ENCODE peak calls at places on chromosomes 6 and 20, in four cellular contexts. L is GM12865, V is foreskin fibroblast, P is RWPE1. E is an unnamed sample.

GRCh38 chr6:122839477-122839876 is 50.4 kb downstream of the SMPDL3A start:
- DNase-seq in L (peak), V (peak), P (peak), E (peak)

GRCh38 chr6:28225056-28225834 is at the start of gene ZSCAN9:
- DNase-seq in V (peak), P (peak), L (peak), E (peak)

GRCh38 chr6:129340983-129341382 is 369.0 kb downstream of the ARHGAP18 start:
- DNase-seq in L (no peak), V (peak), P (no peak), E (no peak)

GRCh38 chr20:32179515-32179914 is 28.0 kb downstream of the PLAGL2 start:
- DNase-seq in V (no peak), P (no peak), L (no peak), E (no peak)

GRCh38 chr6:3913077-3913957 is 64.1 kb downstream of the FAM50B start:
- DNase-seq in L (no peak), P (peak), V (peak), E (no peak)

GRCh38 chr20:22227301-22227700 is 357.1 kb downstream of the FOXA2 start:
- DNase-seq in P (no peak), V (no peak), L (no peak), E (no peak)

GRCh38 chr6:128336436-128337095 is 183.8 kb downstream of the PTPRK start:
- DNase-seq in V (peak), L (no peak), P (no peak), E (no peak)

GRCh38 chr6:108452725-108453195 is 108.0 kb upstream of the FOXO3 start:
- DNase-seq in V (peak), L (no peak), P (no peak), E (no peak)

GRCh38 chr20:17934141-17934862 is 34.3 kb downstream of the SNX5 start:
- DNase-seq in L (no peak), P (no peak), V (no peak), E (no peak)

GRCh38 chr6:32154514-32155161 is 697 bp downstream of the PPT2 start:
- DNase-seq in P (peak), L (peak), V (peak), E (peak)

GRCh38 chr6:132666118-132666517 is 7.1 kb upstream of the TAAR1 start:
- DNase-seq in P (no peak), L (no peak), V (no peak), E (no peak)

GRCh38 chr20:22403860-22404608 is 180.3 kb downstream of the FOXA2 start:
- DNase-seq in P (no peak), V (no peak), L (peak), E (no peak)

GRCh38 chr20:57791946-57792328 is 82.1 kb upstream of the PMEPA1 start:
- DNase-seq in V (no peak), P (no peak), L (no peak), E (no peak)

GRCh38 chr6:82408952-82409421 is 45.4 kb downstream of the TPBG start:
- DNase-seq in L (peak), P (peak), V (peak), E (no peak)

GRCh38 chr20:23264545-23264944 is 86.0 kb upstream of the NXT1 start:
- DNase-seq in V (no peak), P (no peak), L (no peak), E (no peak)

GRCh38 chr6:154925130-154925529 is 70.0 kb upstream of the TIAM2 start:
- DNase-seq in P (no peak), L (no peak), V (no peak), E (no peak)

GRCh38 chr6:15501806-15502450 is 160.9 kb downstream of the DTNBP1 start:
- DNase-seq in V (no peak), P (no peak), L (no peak), E (no peak)

GRCh38 chr6:95230071-95230740 is 347.1 kb upstream of the MANEA start:
- DNase-seq in P (no peak), V (no peak), L (no peak), E (no peak)

DNA sequence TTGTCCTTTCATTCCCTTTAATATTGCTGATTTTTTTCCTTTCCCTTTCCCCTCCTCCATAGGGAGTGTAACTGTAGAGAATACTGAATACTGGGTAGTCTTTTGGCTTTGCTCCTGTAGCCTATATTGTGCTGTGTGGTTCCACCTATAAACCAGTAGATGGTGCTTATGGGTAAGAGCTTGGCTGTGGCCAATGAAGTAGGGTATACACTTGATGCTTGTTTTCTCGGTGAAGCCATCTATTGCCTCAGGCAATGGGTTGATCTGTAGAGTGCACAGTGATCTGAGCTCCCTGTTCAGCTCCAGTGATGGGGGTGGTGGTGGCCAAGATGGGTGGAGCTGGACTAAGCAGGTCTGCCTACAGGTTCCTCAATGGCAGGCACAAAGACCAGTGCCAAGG is 203.3 kb upstream of the IMPG1 start:
- DNase-seq in V (no peak), P (no peak), L (peak), E (no peak)
- TF ChIP-seq CTCF in V (no peak), P (no peak), L (peak), E (no peak)

GRCh38 chr6:42197574-42198362 is 3.0 kb upstream of the GUCA1B start:
- DNase-seq in V (peak), P (no peak), L (no peak), E (no peak)
- TF ChIP-seq CTCF in V (no peak), P (no peak), L (no peak), E (no peak)

GRCh38 chr6:161152904-161153662 is 120.8 kb downstream of the AGPAT4 start:
- DNase-seq in P (peak), V (no peak), L (no peak), E (no peak)
- TF ChIP-seq CTCF in P (no peak), V (peak), L (peak), E (no peak)

GRCh38 chr6:143698329-143698728 is 20.6 kb downstream of the PHACTR2 start:
- DNase-seq in L (no peak), V (no peak), P (no peak), E (no peak)

GRCh38 chr6:143700684-143701342 is 23.0 kb downstream of the PHACTR2 start:
- DNase-seq in V (peak), L (no peak), P (no peak), E (no peak)

GRCh38 chr6:143701343-143702234 is 23.8 kb downstream of the PHACTR2 start:
- DNase-seq in L (no peak), V (peak), P (no peak), E (no peak)

GRCh38 chr6:143697401-143697800 is 19.6 kb downstream of the PHACTR2 start:
- DNase-seq in V (no peak), P (no peak), L (no peak), E (no peak)

DNA sequence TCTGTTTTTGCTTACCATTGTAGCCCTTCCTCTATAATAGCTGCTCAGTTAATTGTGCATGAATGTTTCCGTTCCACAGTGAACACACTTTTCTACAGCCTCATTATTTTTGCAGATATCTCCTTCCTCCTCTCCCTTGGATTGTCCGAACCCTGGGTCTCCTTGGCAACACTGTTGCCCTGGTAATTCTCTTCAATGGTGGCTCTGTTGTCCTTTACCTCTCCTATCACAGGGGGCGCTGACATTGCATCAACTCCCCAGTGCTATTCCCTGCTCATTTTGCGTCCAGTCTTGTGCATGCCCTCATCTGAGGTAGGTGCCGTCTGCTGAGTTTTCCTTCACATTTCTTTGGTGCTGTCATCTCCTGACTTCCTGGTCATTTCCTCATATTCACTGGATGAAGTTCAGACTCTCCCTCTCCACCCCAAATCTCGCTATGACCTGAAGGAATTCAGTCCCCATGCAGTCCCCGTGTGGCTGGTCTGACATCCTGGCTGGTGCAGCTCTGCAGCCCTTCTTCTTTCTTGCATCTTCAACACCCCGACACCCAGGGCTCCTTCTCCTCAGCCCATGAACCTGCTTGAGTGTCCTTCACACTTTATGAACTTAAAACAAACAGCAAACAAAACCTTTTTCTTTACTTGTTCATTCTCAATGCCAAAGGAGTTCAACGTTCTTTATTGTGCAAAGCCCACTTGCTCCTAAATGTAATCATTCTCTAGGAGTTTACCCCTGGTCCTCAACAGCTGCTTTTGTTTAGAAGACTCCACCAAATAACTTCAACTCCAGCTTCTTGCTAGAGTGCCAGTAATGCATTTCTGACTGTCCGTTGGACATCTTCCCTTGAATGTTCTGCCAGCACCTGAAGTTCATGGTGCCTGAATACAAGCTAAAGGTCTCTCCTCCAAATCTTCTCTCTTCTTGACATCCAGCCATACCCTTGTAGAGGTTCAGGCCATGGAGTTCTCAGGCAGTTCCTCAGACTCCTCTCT is 21.3 kb downstream of the PHACTR2 start:
- DNase-seq in P (no peak), V (no peak), L (no peak), E (no peak)
- TF ChIP-seq CTCF in P (no peak), V (no peak), L (no peak), E (no peak)

DNA sequence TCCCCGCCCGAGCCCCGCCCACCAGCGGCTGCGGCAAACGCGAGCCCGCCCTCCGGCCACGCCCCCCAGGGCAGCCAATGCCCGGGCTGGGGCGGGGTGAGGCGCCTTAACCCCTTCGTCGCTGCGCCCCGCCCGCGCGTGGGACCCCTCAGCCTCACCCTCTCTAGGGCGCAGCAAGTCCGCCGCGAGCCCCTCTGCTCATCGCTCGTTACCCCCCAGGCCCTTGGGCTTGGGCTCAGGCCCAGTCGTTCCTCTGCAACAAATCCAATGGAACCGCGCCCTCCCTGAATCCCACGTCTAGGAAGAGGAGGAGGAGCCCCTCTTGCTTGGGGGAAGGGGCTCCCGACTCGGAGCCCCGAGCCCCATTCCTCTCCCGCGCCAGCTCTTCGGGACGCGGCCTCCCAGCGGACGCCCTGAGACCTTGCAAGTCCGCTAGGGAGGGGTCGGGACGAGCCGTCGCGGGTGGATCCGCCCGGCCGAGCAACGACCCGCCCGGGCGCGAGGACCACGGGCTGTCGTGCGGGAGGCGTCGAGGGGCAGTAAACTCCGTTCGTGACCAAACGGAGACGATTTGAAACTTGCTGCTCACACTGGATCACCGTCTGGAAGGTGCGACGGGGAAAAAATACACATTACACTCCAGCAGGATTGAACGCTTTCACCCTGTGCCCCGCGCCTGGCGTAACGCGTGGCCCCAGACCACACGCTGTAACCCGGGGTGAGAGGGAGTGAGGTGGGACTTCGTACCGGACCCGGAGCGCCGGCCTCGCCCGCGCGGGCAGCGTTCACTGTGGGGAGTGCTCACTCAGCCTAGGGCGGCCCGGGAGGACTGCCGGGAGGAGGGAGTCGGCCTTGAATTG is 463 bp upstream of the LZTS3 start:
- DNase-seq in P (peak), L (peak), V (peak), E (peak)
- TF ChIP-seq CTCF in P (no peak), L (no peak), V (no peak), E (peak)

GRCh38 chr20:38383147-38383546 is 36.9 kb downstream of the LBP start:
- DNase-seq in L (no peak), V (no peak), P (no peak), E (no peak)

GRCh38 chr20:38386852-38387251 is 40.6 kb downstream of the LBP start:
- DNase-seq in P (no peak), L (no peak), V (no peak), E (no peak)

GRCh38 chr20:38386004-38386403 is 39.7 kb downstream of the LBP start:
- DNase-seq in P (no peak), L (no peak), V (no peak), E (no peak)

GRCh38 chr20:38392356-38392755 is 42.8 kb downstream of the SNHG17 start:
- DNase-seq in P (peak), L (no peak), V (no peak), E (no peak)

GRCh38 chr20:38387953-38388352 is 41.7 kb downstream of the LBP start:
- DNase-seq in L (no peak), P (no peak), V (no peak), E (no peak)
- TF ChIP-seq CTCF in L (no peak), P (no peak), V (no peak), E (no peak)

DNA sequence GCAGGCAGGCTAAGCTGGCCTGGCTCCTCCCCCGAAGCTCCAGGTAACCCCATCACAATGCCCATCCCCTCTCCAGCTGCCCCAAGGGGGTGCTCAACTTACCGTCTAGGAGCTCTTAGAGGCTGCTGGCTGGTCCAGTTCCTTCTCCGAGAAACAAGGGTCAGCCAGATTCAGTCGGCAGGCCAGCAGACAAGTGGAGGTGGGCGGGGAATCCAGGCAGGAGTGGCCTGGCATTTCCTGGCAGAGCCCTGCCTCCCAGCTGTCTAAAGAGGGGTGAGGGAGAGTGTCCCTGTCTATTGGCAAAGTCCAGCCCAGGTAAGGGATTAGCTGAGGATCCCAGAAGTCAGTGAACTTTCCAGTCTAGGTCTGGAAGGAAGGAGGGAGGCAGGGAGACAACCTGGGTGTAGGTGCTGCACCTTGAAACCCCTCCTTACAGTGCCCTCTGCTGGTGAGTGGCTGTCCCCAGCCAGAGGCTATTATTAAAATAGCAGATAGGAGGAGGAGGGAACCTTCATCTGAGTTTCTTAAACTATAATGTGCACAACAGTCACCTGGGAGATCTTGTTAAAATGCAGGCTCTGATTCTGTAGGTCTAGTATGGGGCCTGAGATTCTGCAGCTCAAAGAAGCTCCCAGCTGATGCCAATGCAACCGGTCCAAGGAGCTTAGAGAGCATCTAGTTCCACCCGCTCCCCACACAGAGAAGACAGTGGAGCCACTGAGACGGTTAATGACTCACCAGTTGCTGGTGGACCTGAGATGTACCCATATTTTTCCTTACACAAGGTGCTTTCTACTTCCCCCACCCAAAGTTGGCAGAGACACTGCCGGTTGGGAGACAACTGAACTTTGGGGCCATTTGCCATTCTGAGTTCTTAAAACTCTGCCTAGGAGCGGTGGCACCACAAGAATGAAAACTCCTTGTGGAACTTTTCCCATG is at the start of gene UNC5CL:
- DNase-seq in L (peak), P (peak), V (no peak), E (no peak)
- TF ChIP-seq CTCF in L (peak), P (no peak), V (peak), E (peak)

GRCh38 chr20:15236812-15237211 is 899.4 kb upstream of the FLRT3 start:
- DNase-seq in L (peak), P (peak), V (peak), E (no peak)
- TF ChIP-seq CTCF in L (peak), P (no peak), V (peak), E (peak)

DNA sequence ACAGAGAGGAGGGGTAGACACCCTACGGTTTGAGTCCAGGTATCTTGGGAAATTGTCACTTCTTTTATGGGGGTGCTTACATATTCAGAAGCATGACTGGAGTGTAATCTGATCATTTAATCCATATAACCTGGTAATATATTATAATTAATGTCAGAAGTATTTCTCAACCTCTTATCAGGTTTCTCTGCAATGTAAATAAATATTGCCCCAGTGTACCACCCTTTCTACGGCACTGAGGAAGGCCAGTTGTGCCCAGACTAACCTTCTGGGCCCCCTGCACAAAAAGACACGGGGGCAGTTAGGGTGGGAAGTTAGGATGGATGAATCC is 2.5 kb upstream of the SLC22A2 start:
- DNase-seq in V (no peak), P (no peak), L (no peak), E (no peak)
- TF ChIP-seq CTCF in V (no peak), P (no peak), L (no peak), E (no peak)